ENCODE peak calls at places on chromosomes 1 and 21, in five cellular contexts. F is nucleus accumbens, L is skeletal muscle cell, Y is breast epithelium, W is right cardiac atrium. A is an unnamed sample.

GRCh38 chr1:28365864-28366263 is 3.7 kb upstream of the PHACTR4 start:
- DNase-seq in F (no peak), L (no peak), Y (no peak), W (no peak), A (no peak)

GRCh38 chr1:44778705-44779576 is 3.6 kb downstream of the RPS8 start:
- DNase-seq in F (no peak), L (no peak), Y (no peak), W (no peak), A (no peak)

GRCh38 chr1:7257225-7257624 is 472.0 kb downstream of the CAMTA1 start:
- DNase-seq in F (no peak), L (no peak), Y (no peak), W (no peak), A (no peak)

GRCh38 chr1:41515131-41515678 is 30.7 kb upstream of the EDN2 start:
- DNase-seq in F (peak; percentile 73), L (no peak), Y (peak; percentile 84), W (peak; percentile 62), A (no peak)

GRCh38 chr1:229000187-229000586 is 264.9 kb downstream of the RHOU start:
- DNase-seq in F (no peak), L (no peak), Y (no peak), W (no peak), A (no peak)

GRCh38 chr1:25054526-25054925 is 124.5 kb upstream of the RUNX3 start:
- DNase-seq in F (no peak), L (no peak), Y (peak; percentile 34), W (no peak), A (no peak)

GRCh38 chr1:27971674-27972073 is 11.9 kb downstream of the XKR8 start:
- DNase-seq in F (no peak), L (peak; percentile 37), Y (no peak), W (no peak), A (peak; percentile 40)

GRCh38 chr1:162195567-162195966 is 126.1 kb downstream of the NOS1AP start:
- DNase-seq in F (no peak), L (no peak), Y (no peak), W (no peak), A (no peak)

GRCh38 chr1:103492003-103492665 is 33.4 kb upstream of the RNPC3 start:
- DNase-seq in F (no peak), L (peak; percentile 13), Y (no peak), W (no peak), A (no peak)

GRCh38 chr21:39114871-39115658 is 68.2 kb downstream of the PSMG1 start:
- DNase-seq in F (no peak), L (peak; percentile 64), Y (no peak), W (no peak), A (no peak)

GRCh38 chr1:171983584-171983983 is 142.3 kb downstream of the DNM3 start:
- DNase-seq in F (no peak), L (no peak), Y (no peak), W (no peak), A (no peak)

GRCh38 chr1:22884806-22885559 is 87.7 kb downstream of the LACTBL1 start:
- DNase-seq in F (no peak), L (no peak), Y (no peak), W (no peak), A (no peak)

GRCh38 chr1:153962088-153963029 is 978 bp downstream of the SLC39A1 start:
- DNase-seq in F (no peak), L (no peak), Y (no peak), W (peak; percentile 36), A (no peak)

GRCh38 chr1:36366091-36366661 is 19.5 kb downstream of the STK40 start:
- DNase-seq in F (peak; percentile 48), L (peak; percentile 76), Y (no peak), W (peak; percentile 80), A (peak; percentile 47)

GRCh38 chr1:163980391-163980790 is 578.6 kb upstream of the PBX1 start:
- DNase-seq in F (no peak), L (no peak), Y (no peak), W (no peak), A (no peak)

GRCh38 chr1:19369396-19370090 is 57.4 kb downstream of the SLC66A1 start:
- DNase-seq in F (no peak), L (no peak), Y (no peak), W (no peak), A (no peak)

GRCh38 chr1:115098979-115099692 is 9.8 kb upstream of the TSPAN2 start:
- DNase-seq in F (no peak), L (no peak), Y (no peak), W (peak; percentile 36), A (no peak)

GRCh38 chr21:37198989-37199924 is 67.9 kb downstream of the VPS26C start:
- DNase-seq in F (no peak), L (no peak), Y (no peak), W (no peak), A (no peak)

GRCh38 chr1:61836649-61837048 is 94.4 kb downstream of the PATJ start:
- DNase-seq in F (no peak), L (no peak), Y (no peak), W (no peak), A (peak; percentile 56)

GRCh38 chr1:61100578-61100977 is 18.2 kb downstream of the NFIA start:
- DNase-seq in F (no peak), L (no peak), Y (no peak), W (no peak), A (no peak)

GRCh38 chr1:152566681-152567080 is at the start of gene LCE3E:
- DNase-seq in F (no peak), L (no peak), Y (no peak), W (no peak), A (no peak)

GRCh38 chr1:109274533-109275476 is 8.1 kb downstream of the PSRC1 start:
- DNase-seq in F (no peak), L (no peak), Y (peak; percentile 91), W (no peak), A (peak; percentile 92)

GRCh38 chr1:39960461-39960958 is 5.6 kb downstream of the MFSD2A start:
- DNase-seq in F (no peak), L (no peak), Y (no peak), W (peak; percentile 68), A (peak; percentile 83)

GRCh38 chr1:31216016-31216415 is 23.7 kb downstream of the NKAIN1 start:
- DNase-seq in F (peak; percentile 55), L (peak; percentile 7), Y (peak; percentile 66), W (peak; percentile 77), A (peak; percentile 74)

GRCh38 chr1:145872421-145872891 is 13.2 kb downstream of the ANKRD35 start:
- DNase-seq in F (peak; percentile 47), L (no peak), Y (no peak), W (peak; percentile 91), A (peak; percentile 58)

GRCh38 chr1:81237531-81238528 is 562.9 kb upstream of the ADGRL2 start:
- DNase-seq in F (no peak), L (peak; percentile 21), Y (no peak), W (no peak), A (no peak)

GRCh38 chr1:225809842-225810578 is at the start of gene EPHX1:
- DNase-seq in F (peak; percentile 79), L (peak; percentile 60), Y (peak; percentile 87), W (peak; percentile 97), A (peak; percentile 93)